ENCODE peak calls at places on chromosomes 2 and 18, in nine cellular contexts. One of them, this sample, is unnamed.

GRCh38 chr18:56992777-56993176 is 154.1 kb upstream of the BOD1L2 start:
- DNase-seq in ovary: no peak
- DNase-seq in left lung: no peak
- DNase-seq in endodermal cell: no peak
- DNase-seq in neural progenitor cell: no peak
- DNase-seq in mammary epithelial cell: peak
- DNase-seq in tibial nerve: no peak
- DNase-seq in CD4-positive, CD25-positive, alpha-beta regulatory T cell: peak
- DNase-seq in CD8-positive, alpha-beta memory T cell: no peak
- DNase-seq in this sample: no peak

GRCh38 chr2:20992201-20992711 is 51.6 kb downstream of the APOB start:
- DNase-seq in ovary: no peak
- DNase-seq in endodermal cell: peak
- DNase-seq in CD4-positive, CD25-positive, alpha-beta regulatory T cell: no peak
- DNase-seq in neural progenitor cell: no peak
- DNase-seq in tibial nerve: no peak
- DNase-seq in CD8-positive, alpha-beta memory T cell: no peak
- DNase-seq in mammary epithelial cell: peak
- DNase-seq in left lung: no peak
- DNase-seq in this sample: no peak

GRCh38 chr2:240596491-240596931 is 10.0 kb downstream of the CAPN10 start:
- DNase-seq in neural progenitor cell: no peak
- DNase-seq in ovary: peak
- DNase-seq in mammary epithelial cell: no peak
- DNase-seq in endodermal cell: no peak
- DNase-seq in tibial nerve: no peak
- DNase-seq in CD4-positive, CD25-positive, alpha-beta regulatory T cell: no peak
- DNase-seq in CD8-positive, alpha-beta memory T cell: no peak
- DNase-seq in left lung: peak
- DNase-seq in this sample: peak

GRCh38 chr2:113138428-113139322 is 11.3 kb downstream of the IL1RN start:
- DNase-seq in CD4-positive, CD25-positive, alpha-beta regulatory T cell: peak
- DNase-seq in neural progenitor cell: peak
- DNase-seq in CD8-positive, alpha-beta memory T cell: peak
- DNase-seq in left lung: no peak
- DNase-seq in endodermal cell: peak
- DNase-seq in mammary epithelial cell: peak
- DNase-seq in tibial nerve: peak
- DNase-seq in ovary: peak
- DNase-seq in this sample: no peak

GRCh38 chr2:24919977-24920812 is at the start of gene ADCY3:
- DNase-seq in ovary: peak
- DNase-seq in mammary epithelial cell: peak
- DNase-seq in CD4-positive, CD25-positive, alpha-beta regulatory T cell: peak
- DNase-seq in CD8-positive, alpha-beta memory T cell: peak
- DNase-seq in neural progenitor cell: peak
- DNase-seq in endodermal cell: peak
- DNase-seq in left lung: peak
- DNase-seq in tibial nerve: no peak
- DNase-seq in this sample: peak

GRCh38 chr2:230019742-230020141 is 49.0 kb downstream of the SLC16A14 start:
- DNase-seq in left lung: no peak
- DNase-seq in mammary epithelial cell: no peak
- DNase-seq in ovary: no peak
- DNase-seq in neural progenitor cell: no peak
- DNase-seq in CD8-positive, alpha-beta memory T cell: no peak
- DNase-seq in tibial nerve: no peak
- DNase-seq in CD4-positive, CD25-positive, alpha-beta regulatory T cell: no peak
- DNase-seq in endodermal cell: no peak
- DNase-seq in this sample: no peak

GRCh38 chr2:207969249-207969648 is 56.1 kb downstream of the PLEKHM3 start:
- DNase-seq in left lung: no peak
- DNase-seq in tibial nerve: no peak
- DNase-seq in ovary: no peak
- DNase-seq in CD4-positive, CD25-positive, alpha-beta regulatory T cell: no peak
- DNase-seq in endodermal cell: no peak
- DNase-seq in mammary epithelial cell: no peak
- DNase-seq in neural progenitor cell: no peak
- DNase-seq in CD8-positive, alpha-beta memory T cell: no peak
- DNase-seq in this sample: no peak

GRCh38 chr18:52723456-52724065 is 383.6 kb downstream of the DCC start:
- DNase-seq in CD4-positive, CD25-positive, alpha-beta regulatory T cell: no peak
- DNase-seq in tibial nerve: no peak
- DNase-seq in ovary: no peak
- DNase-seq in endodermal cell: no peak
- DNase-seq in left lung: no peak
- DNase-seq in CD8-positive, alpha-beta memory T cell: no peak
- DNase-seq in mammary epithelial cell: peak
- DNase-seq in neural progenitor cell: peak
- DNase-seq in this sample: no peak

GRCh38 chr2:69582582-69583176 is 60.9 kb downstream of the AAK1 start:
- DNase-seq in left lung: no peak
- DNase-seq in neural progenitor cell: no peak
- DNase-seq in ovary: no peak
- DNase-seq in CD8-positive, alpha-beta memory T cell: no peak
- DNase-seq in CD4-positive, CD25-positive, alpha-beta regulatory T cell: no peak
- DNase-seq in mammary epithelial cell: peak
- DNase-seq in endodermal cell: no peak
- DNase-seq in tibial nerve: no peak
- DNase-seq in this sample: no peak

GRCh38 chr2:69583434-69583833 is 60.1 kb downstream of the AAK1 start:
- DNase-seq in CD4-positive, CD25-positive, alpha-beta regulatory T cell: no peak
- DNase-seq in CD8-positive, alpha-beta memory T cell: no peak
- DNase-seq in left lung: no peak
- DNase-seq in neural progenitor cell: no peak
- DNase-seq in endodermal cell: no peak
- DNase-seq in ovary: no peak
- DNase-seq in tibial nerve: no peak
- DNase-seq in mammary epithelial cell: no peak
- DNase-seq in this sample: no peak

GRCh38 chr2:69584127-69584889 is 59.2 kb downstream of the AAK1 start:
- DNase-seq in endodermal cell: no peak
- DNase-seq in neural progenitor cell: no peak
- DNase-seq in tibial nerve: no peak
- DNase-seq in CD4-positive, CD25-positive, alpha-beta regulatory T cell: no peak
- DNase-seq in mammary epithelial cell: no peak
- DNase-seq in ovary: no peak
- DNase-seq in CD8-positive, alpha-beta memory T cell: no peak
- DNase-seq in left lung: no peak
- DNase-seq in this sample: no peak

GRCh38 chr2:69579561-69579960 is 64.0 kb downstream of the AAK1 start:
- DNase-seq in left lung: no peak
- DNase-seq in endodermal cell: no peak
- DNase-seq in tibial nerve: no peak
- DNase-seq in mammary epithelial cell: no peak
- DNase-seq in ovary: no peak
- DNase-seq in neural progenitor cell: no peak
- DNase-seq in CD8-positive, alpha-beta memory T cell: no peak
- DNase-seq in CD4-positive, CD25-positive, alpha-beta regulatory T cell: no peak
- DNase-seq in this sample: no peak

GRCh38 chr2:69581774-69582581 is 61.6 kb downstream of the AAK1 start:
- DNase-seq in CD4-positive, CD25-positive, alpha-beta regulatory T cell: peak
- DNase-seq in neural progenitor cell: no peak
- DNase-seq in ovary: no peak
- DNase-seq in left lung: no peak
- DNase-seq in mammary epithelial cell: peak
- DNase-seq in endodermal cell: peak
- DNase-seq in CD8-positive, alpha-beta memory T cell: no peak
- DNase-seq in tibial nerve: no peak
- DNase-seq in this sample: no peak
- H3K27ac ChIP-seq in CD4-positive, CD25-positive, alpha-beta regulatory T cell: no peak
- H3K27ac ChIP-seq in neural progenitor cell: no peak
- H3K27ac ChIP-seq in ovary: no peak
- H3K27ac ChIP-seq in left lung: peak
- H3K27ac ChIP-seq in mammary epithelial cell: no peak
- H3K27ac ChIP-seq in endodermal cell: no peak
- H3K27ac ChIP-seq in CD8-positive, alpha-beta memory T cell: no peak
- H3K27ac ChIP-seq in tibial nerve: no peak
- H3K27ac ChIP-seq in this sample: no peak

GRCh38 chr2:152456262-152456661 is 121.3 kb downstream of the FMNL2 start:
- DNase-seq in endodermal cell: no peak
- DNase-seq in CD8-positive, alpha-beta memory T cell: no peak
- DNase-seq in ovary: no peak
- DNase-seq in left lung: no peak
- DNase-seq in tibial nerve: no peak
- DNase-seq in neural progenitor cell: no peak
- DNase-seq in mammary epithelial cell: peak
- DNase-seq in CD4-positive, CD25-positive, alpha-beta regulatory T cell: no peak
- DNase-seq in this sample: no peak

GRCh38 chr2:152458441-152458940 is 123.5 kb downstream of the FMNL2 start:
- DNase-seq in tibial nerve: no peak
- DNase-seq in ovary: no peak
- DNase-seq in left lung: no peak
- DNase-seq in CD8-positive, alpha-beta memory T cell: no peak
- DNase-seq in endodermal cell: no peak
- DNase-seq in neural progenitor cell: no peak
- DNase-seq in mammary epithelial cell: no peak
- DNase-seq in CD4-positive, CD25-positive, alpha-beta regulatory T cell: no peak
- DNase-seq in this sample: no peak

GRCh38 chr2:152455738-152456137 is 120.8 kb downstream of the FMNL2 start:
- DNase-seq in CD8-positive, alpha-beta memory T cell: no peak
- DNase-seq in ovary: no peak
- DNase-seq in mammary epithelial cell: no peak
- DNase-seq in endodermal cell: no peak
- DNase-seq in CD4-positive, CD25-positive, alpha-beta regulatory T cell: no peak
- DNase-seq in left lung: no peak
- DNase-seq in neural progenitor cell: no peak
- DNase-seq in tibial nerve: no peak
- DNase-seq in this sample: no peak

GRCh38 chr2:152460567-152460966 is 125.6 kb downstream of the FMNL2 start:
- DNase-seq in mammary epithelial cell: no peak
- DNase-seq in endodermal cell: no peak
- DNase-seq in neural progenitor cell: no peak
- DNase-seq in CD8-positive, alpha-beta memory T cell: no peak
- DNase-seq in tibial nerve: no peak
- DNase-seq in left lung: no peak
- DNase-seq in CD4-positive, CD25-positive, alpha-beta regulatory T cell: no peak
- DNase-seq in ovary: no peak
- DNase-seq in this sample: no peak

DNA sequence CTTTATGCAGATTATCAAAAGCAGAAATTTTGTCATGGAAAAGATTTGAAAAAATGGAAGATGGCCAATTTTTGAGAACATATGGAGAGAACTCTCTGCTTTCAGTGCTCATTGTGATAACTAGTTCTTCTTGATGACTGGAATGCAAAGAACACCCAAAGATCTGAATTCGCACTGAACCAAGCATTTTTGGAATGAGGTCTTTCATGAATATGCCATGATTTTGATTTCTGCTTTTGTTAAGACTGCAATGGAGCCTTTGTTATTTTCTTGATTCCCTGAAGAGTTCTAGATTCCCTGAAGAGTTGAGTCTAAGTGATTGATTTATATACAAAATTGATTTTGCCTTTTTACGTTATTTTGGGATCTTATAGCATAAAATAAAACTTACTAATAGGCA is 124.1 kb downstream of the FMNL2 start:
- DNase-seq in mammary epithelial cell: no peak
- DNase-seq in tibial nerve: no peak
- DNase-seq in left lung: no peak
- DNase-seq in ovary: no peak
- DNase-seq in neural progenitor cell: no peak
- DNase-seq in CD8-positive, alpha-beta memory T cell: no peak
- DNase-seq in endodermal cell: no peak
- DNase-seq in CD4-positive, CD25-positive, alpha-beta regulatory T cell: no peak
- DNase-seq in this sample: no peak
- H3K27ac ChIP-seq in mammary epithelial cell: no peak
- H3K27ac ChIP-seq in tibial nerve: no peak
- H3K27ac ChIP-seq in left lung: no peak
- H3K27ac ChIP-seq in ovary: no peak
- H3K27ac ChIP-seq in neural progenitor cell: no peak
- H3K27ac ChIP-seq in CD8-positive, alpha-beta memory T cell: no peak
- H3K27ac ChIP-seq in endodermal cell: no peak
- H3K27ac ChIP-seq in CD4-positive, CD25-positive, alpha-beta regulatory T cell: no peak
- H3K27ac ChIP-seq in this sample: peak

GRCh38 chr2:83949361-83949760 is 509.7 kb downstream of the SUCLG1 start:
- DNase-seq in CD4-positive, CD25-positive, alpha-beta regulatory T cell: no peak
- DNase-seq in endodermal cell: no peak
- DNase-seq in neural progenitor cell: no peak
- DNase-seq in mammary epithelial cell: no peak
- DNase-seq in CD8-positive, alpha-beta memory T cell: no peak
- DNase-seq in ovary: no peak
- DNase-seq in tibial nerve: no peak
- DNase-seq in left lung: no peak
- DNase-seq in this sample: no peak

GRCh38 chr2:83957001-83957400 is 502.1 kb downstream of the SUCLG1 start:
- DNase-seq in ovary: no peak
- DNase-seq in endodermal cell: no peak
- DNase-seq in neural progenitor cell: no peak
- DNase-seq in mammary epithelial cell: no peak
- DNase-seq in CD8-positive, alpha-beta memory T cell: no peak
- DNase-seq in CD4-positive, CD25-positive, alpha-beta regulatory T cell: no peak
- DNase-seq in tibial nerve: no peak
- DNase-seq in left lung: no peak
- DNase-seq in this sample: no peak

GRCh38 chr2:83951378-83951947 is 507.6 kb downstream of the SUCLG1 start:
- DNase-seq in left lung: no peak
- DNase-seq in CD4-positive, CD25-positive, alpha-beta regulatory T cell: no peak
- DNase-seq in ovary: no peak
- DNase-seq in CD8-positive, alpha-beta memory T cell: no peak
- DNase-seq in neural progenitor cell: no peak
- DNase-seq in mammary epithelial cell: no peak
- DNase-seq in endodermal cell: no peak
- DNase-seq in tibial nerve: no peak
- DNase-seq in this sample: no peak

DNA sequence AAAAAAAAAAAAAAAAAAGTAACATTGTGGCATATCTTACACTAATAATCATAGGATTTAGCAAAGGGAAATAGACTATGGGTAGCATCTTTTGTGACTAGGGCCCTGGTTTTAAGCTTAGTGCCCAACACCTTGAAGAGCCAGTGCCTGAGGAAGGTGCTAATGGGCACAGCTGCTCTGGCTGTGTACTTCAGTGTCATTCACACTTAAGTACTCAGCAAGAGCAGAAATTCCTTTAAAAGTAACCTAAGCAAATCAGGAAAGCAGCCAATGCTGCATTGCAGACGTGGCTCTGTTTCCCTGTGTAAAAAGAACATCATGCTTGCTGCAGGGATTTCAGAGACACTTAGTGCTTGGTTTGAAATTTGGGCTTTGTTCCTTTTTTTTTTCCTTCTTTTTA is 505.4 kb downstream of the SUCLG1 start:
- DNase-seq in CD4-positive, CD25-positive, alpha-beta regulatory T cell: no peak
- DNase-seq in tibial nerve: no peak
- DNase-seq in CD8-positive, alpha-beta memory T cell: no peak
- DNase-seq in endodermal cell: peak
- DNase-seq in mammary epithelial cell: no peak
- DNase-seq in ovary: no peak
- DNase-seq in left lung: no peak
- DNase-seq in neural progenitor cell: no peak
- DNase-seq in this sample: no peak
- H3K27ac ChIP-seq in CD4-positive, CD25-positive, alpha-beta regulatory T cell: no peak
- H3K27ac ChIP-seq in tibial nerve: no peak
- H3K27ac ChIP-seq in CD8-positive, alpha-beta memory T cell: no peak
- H3K27ac ChIP-seq in endodermal cell: no peak
- H3K27ac ChIP-seq in mammary epithelial cell: peak
- H3K27ac ChIP-seq in ovary: no peak
- H3K27ac ChIP-seq in left lung: no peak
- H3K27ac ChIP-seq in neural progenitor cell: no peak
- H3K27ac ChIP-seq in this sample: no peak

GRCh38 chr2:86333378-86333777 is 4.0 kb downstream of the REEP1 start:
- DNase-seq in left lung: no peak
- DNase-seq in tibial nerve: no peak
- DNase-seq in ovary: no peak
- DNase-seq in mammary epithelial cell: no peak
- DNase-seq in endodermal cell: no peak
- DNase-seq in neural progenitor cell: no peak
- DNase-seq in CD4-positive, CD25-positive, alpha-beta regulatory T cell: no peak
- DNase-seq in CD8-positive, alpha-beta memory T cell: no peak
- DNase-seq in this sample: no peak

GRCh38 chr2:86337235-86338099 is at the start of gene REEP1:
- DNase-seq in ovary: no peak
- DNase-seq in neural progenitor cell: peak
- DNase-seq in left lung: peak
- DNase-seq in CD8-positive, alpha-beta memory T cell: no peak
- DNase-seq in endodermal cell: peak
- DNase-seq in tibial nerve: no peak
- DNase-seq in mammary epithelial cell: peak
- DNase-seq in CD4-positive, CD25-positive, alpha-beta regulatory T cell: peak
- DNase-seq in this sample: peak

GRCh38 chr2:86335865-86336321 is 1.5 kb downstream of the REEP1 start:
- DNase-seq in endodermal cell: no peak
- DNase-seq in CD4-positive, CD25-positive, alpha-beta regulatory T cell: no peak
- DNase-seq in neural progenitor cell: peak
- DNase-seq in left lung: no peak
- DNase-seq in tibial nerve: no peak
- DNase-seq in CD8-positive, alpha-beta memory T cell: no peak
- DNase-seq in mammary epithelial cell: no peak
- DNase-seq in ovary: no peak
- DNase-seq in this sample: no peak

GRCh38 chr2:86338778-86339295 is 1.4 kb upstream of the REEP1 start:
- DNase-seq in ovary: no peak
- DNase-seq in mammary epithelial cell: no peak
- DNase-seq in CD8-positive, alpha-beta memory T cell: no peak
- DNase-seq in endodermal cell: no peak
- DNase-seq in left lung: no peak
- DNase-seq in CD4-positive, CD25-positive, alpha-beta regulatory T cell: no peak
- DNase-seq in tibial nerve: no peak
- DNase-seq in neural progenitor cell: no peak
- DNase-seq in this sample: no peak

DNA sequence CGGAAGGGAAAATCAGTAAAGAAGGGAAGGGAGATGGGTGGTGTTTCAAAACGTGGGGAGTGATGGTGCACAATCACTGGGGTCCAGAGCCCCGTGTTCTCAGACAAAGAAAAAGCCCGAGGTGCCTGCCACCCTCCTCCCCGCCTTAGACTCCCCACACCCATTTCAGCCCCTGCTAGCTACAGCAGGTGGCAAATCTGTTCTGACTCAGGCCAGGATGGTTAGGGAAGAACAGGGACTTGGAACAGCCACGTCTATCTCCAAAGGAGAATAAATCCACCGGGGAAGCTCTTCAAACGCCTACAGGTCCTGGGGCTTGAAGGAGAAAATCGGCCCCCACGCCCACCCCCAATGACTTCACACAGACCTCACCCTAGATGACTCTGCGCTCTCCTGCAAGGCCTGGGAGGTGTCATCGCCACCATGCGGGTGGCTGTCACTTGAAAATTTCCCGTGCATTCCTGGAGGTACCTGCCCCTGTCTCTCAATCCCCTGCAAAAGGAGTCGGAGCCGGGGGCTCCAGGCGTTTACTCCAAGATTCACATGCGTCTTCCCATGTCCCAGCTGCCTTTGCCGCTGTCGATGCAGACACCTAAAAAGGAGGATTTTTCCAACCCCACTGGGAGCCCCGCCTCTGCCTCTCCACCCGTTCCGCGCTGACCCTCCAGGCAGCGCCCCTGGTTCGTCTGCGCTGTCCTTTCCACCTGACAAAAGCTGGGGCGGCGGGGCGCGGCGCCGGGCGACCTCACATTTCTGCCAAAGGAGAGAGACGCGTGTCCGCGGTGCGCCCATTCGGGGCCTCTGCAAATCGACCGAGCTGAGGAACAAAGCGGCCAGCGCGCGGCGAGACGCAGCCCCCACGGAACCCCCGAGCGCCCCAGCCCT is 834 bp downstream of the REEP1 start:
- DNase-seq in CD4-positive, CD25-positive, alpha-beta regulatory T cell: no peak
- DNase-seq in endodermal cell: peak
- DNase-seq in mammary epithelial cell: no peak
- DNase-seq in tibial nerve: no peak
- DNase-seq in CD8-positive, alpha-beta memory T cell: no peak
- DNase-seq in left lung: peak
- DNase-seq in neural progenitor cell: peak
- DNase-seq in ovary: no peak
- DNase-seq in this sample: no peak
- H3K27ac ChIP-seq in CD4-positive, CD25-positive, alpha-beta regulatory T cell: no peak
- H3K27ac ChIP-seq in endodermal cell: no peak
- H3K27ac ChIP-seq in mammary epithelial cell: no peak
- H3K27ac ChIP-seq in tibial nerve: no peak
- H3K27ac ChIP-seq in CD8-positive, alpha-beta memory T cell: no peak
- H3K27ac ChIP-seq in left lung: no peak
- H3K27ac ChIP-seq in neural progenitor cell: no peak
- H3K27ac ChIP-seq in ovary: no peak
- H3K27ac ChIP-seq in this sample: no peak